ENCODE peak calls at places on chromosomes 5 and 9, in six cellular contexts. One of them, this sample, is unnamed.

GRCh38 chr5:96614110-96614691 is 48.0 kb upstream of the CAST start:
- DNase-seq in mesendoderm: peak
- DNase-seq in IMR-90: peak
- DNase-seq in neuronal stem cell: peak
- DNase-seq in trophoblast cell: peak
- DNase-seq in mesenchymal stem cell: peak
- DNase-seq in this sample: peak

GRCh38 chr5:140240987-140241706 is 61.8 kb downstream of the PFDN1 start:
- DNase-seq in mesendoderm: peak
- DNase-seq in IMR-90: peak
- DNase-seq in neuronal stem cell: peak
- DNase-seq in trophoblast cell: no peak
- DNase-seq in mesenchymal stem cell: peak
- DNase-seq in this sample: no peak

GRCh38 chr9:908806-909205 is 67.3 kb downstream of the DMRT1 start:
- DNase-seq in mesendoderm: peak
- DNase-seq in IMR-90: no peak
- DNase-seq in neuronal stem cell: no peak
- DNase-seq in trophoblast cell: no peak
- DNase-seq in mesenchymal stem cell: no peak
- DNase-seq in this sample: peak

GRCh38 chr9:98570663-98571440 is 137.9 kb downstream of the GABBR2 start:
- DNase-seq in mesendoderm: peak
- DNase-seq in IMR-90: no peak
- DNase-seq in neuronal stem cell: no peak
- DNase-seq in trophoblast cell: no peak
- DNase-seq in mesenchymal stem cell: no peak
- DNase-seq in this sample: no peak

GRCh38 chr5:170582931-170583330 is 79.1 kb downstream of the KCNIP1 start:
- DNase-seq in mesendoderm: no peak
- DNase-seq in IMR-90: no peak
- DNase-seq in neuronal stem cell: no peak
- DNase-seq in trophoblast cell: no peak
- DNase-seq in mesenchymal stem cell: no peak
- DNase-seq in this sample: no peak

GRCh38 chr5:73654861-73655318 is 28.9 kb downstream of the ARHGEF28 start:
- DNase-seq in mesendoderm: no peak
- DNase-seq in IMR-90: peak
- DNase-seq in neuronal stem cell: no peak
- DNase-seq in trophoblast cell: no peak
- DNase-seq in mesenchymal stem cell: no peak
- DNase-seq in this sample: no peak

GRCh38 chr5:52947208-52947607 is 41.9 kb upstream of the ITGA2 start:
- DNase-seq in mesendoderm: no peak
- DNase-seq in IMR-90: peak
- DNase-seq in neuronal stem cell: no peak
- DNase-seq in trophoblast cell: no peak
- DNase-seq in mesenchymal stem cell: no peak
- DNase-seq in this sample: no peak

GRCh38 chr9:127557466-127557869 is 54.6 kb upstream of the STXBP1 start:
- DNase-seq in mesendoderm: peak
- DNase-seq in IMR-90: no peak
- DNase-seq in neuronal stem cell: no peak
- DNase-seq in trophoblast cell: no peak
- DNase-seq in mesenchymal stem cell: peak
- DNase-seq in this sample: no peak

GRCh38 chr5:65535529-65535987 is 27.4 kb downstream of the CENPK start:
- DNase-seq in mesendoderm: no peak
- DNase-seq in IMR-90: peak
- DNase-seq in neuronal stem cell: no peak
- DNase-seq in trophoblast cell: no peak
- DNase-seq in mesenchymal stem cell: peak
- DNase-seq in this sample: no peak

GRCh38 chr5:143311428-143311827 is 92.1 kb downstream of the NR3C1 start:
- DNase-seq in mesendoderm: no peak
- DNase-seq in IMR-90: peak
- DNase-seq in neuronal stem cell: no peak
- DNase-seq in trophoblast cell: peak
- DNase-seq in mesenchymal stem cell: peak
- DNase-seq in this sample: no peak

GRCh38 chr5:134526483-134527155 is 1.1 kb downstream of the JADE2 start:
- DNase-seq in mesendoderm: peak
- DNase-seq in IMR-90: no peak
- DNase-seq in neuronal stem cell: peak
- DNase-seq in trophoblast cell: peak
- DNase-seq in mesenchymal stem cell: peak
- DNase-seq in this sample: no peak

GRCh38 chr5:83385812-83386211 is 85.7 kb upstream of the VCAN start:
- DNase-seq in mesendoderm: no peak
- DNase-seq in IMR-90: no peak
- DNase-seq in neuronal stem cell: no peak
- DNase-seq in trophoblast cell: no peak
- DNase-seq in mesenchymal stem cell: no peak
- DNase-seq in this sample: no peak

GRCh38 chr5:140165101-140165920 is 9.7 kb upstream of the CYSTM1 start:
- DNase-seq in mesendoderm: peak
- DNase-seq in IMR-90: no peak
- DNase-seq in neuronal stem cell: no peak
- DNase-seq in trophoblast cell: no peak
- DNase-seq in mesenchymal stem cell: no peak
- DNase-seq in this sample: no peak

GRCh38 chr9:86099695-86100364 is 472 bp upstream of the GOLM1 start:
- DNase-seq in mesendoderm: peak
- DNase-seq in IMR-90: peak
- DNase-seq in neuronal stem cell: peak
- DNase-seq in trophoblast cell: peak
- DNase-seq in mesenchymal stem cell: peak
- DNase-seq in this sample: peak

GRCh38 chr5:108418172-108418571 is 36.3 kb upstream of the FBXL17 start:
- DNase-seq in mesendoderm: no peak
- DNase-seq in IMR-90: no peak
- DNase-seq in neuronal stem cell: no peak
- DNase-seq in trophoblast cell: no peak
- DNase-seq in mesenchymal stem cell: no peak
- DNase-seq in this sample: no peak

GRCh38 chr5:100520348-100520747 is 14.8 kb upstream of the FAM174A start:
- DNase-seq in mesendoderm: peak
- DNase-seq in IMR-90: no peak
- DNase-seq in neuronal stem cell: no peak
- DNase-seq in trophoblast cell: no peak
- DNase-seq in mesenchymal stem cell: peak
- DNase-seq in this sample: no peak

GRCh38 chr5:56740868-56741267 is 74.5 kb upstream of the MAP3K1 start:
- DNase-seq in mesendoderm: no peak
- DNase-seq in IMR-90: no peak
- DNase-seq in neuronal stem cell: no peak
- DNase-seq in trophoblast cell: no peak
- DNase-seq in mesenchymal stem cell: no peak
- DNase-seq in this sample: no peak

GRCh38 chr9:75382126-75382525 is 293.8 kb downstream of the OSTF1 start:
- DNase-seq in mesendoderm: no peak
- DNase-seq in IMR-90: no peak
- DNase-seq in neuronal stem cell: no peak
- DNase-seq in trophoblast cell: no peak
- DNase-seq in mesenchymal stem cell: no peak
- DNase-seq in this sample: no peak

GRCh38 chr9:134474058-134474370 is 147.8 kb downstream of the RXRA start:
- DNase-seq in mesendoderm: no peak
- DNase-seq in IMR-90: peak
- DNase-seq in neuronal stem cell: no peak
- DNase-seq in trophoblast cell: no peak
- DNase-seq in mesenchymal stem cell: peak
- DNase-seq in this sample: no peak

DNA sequence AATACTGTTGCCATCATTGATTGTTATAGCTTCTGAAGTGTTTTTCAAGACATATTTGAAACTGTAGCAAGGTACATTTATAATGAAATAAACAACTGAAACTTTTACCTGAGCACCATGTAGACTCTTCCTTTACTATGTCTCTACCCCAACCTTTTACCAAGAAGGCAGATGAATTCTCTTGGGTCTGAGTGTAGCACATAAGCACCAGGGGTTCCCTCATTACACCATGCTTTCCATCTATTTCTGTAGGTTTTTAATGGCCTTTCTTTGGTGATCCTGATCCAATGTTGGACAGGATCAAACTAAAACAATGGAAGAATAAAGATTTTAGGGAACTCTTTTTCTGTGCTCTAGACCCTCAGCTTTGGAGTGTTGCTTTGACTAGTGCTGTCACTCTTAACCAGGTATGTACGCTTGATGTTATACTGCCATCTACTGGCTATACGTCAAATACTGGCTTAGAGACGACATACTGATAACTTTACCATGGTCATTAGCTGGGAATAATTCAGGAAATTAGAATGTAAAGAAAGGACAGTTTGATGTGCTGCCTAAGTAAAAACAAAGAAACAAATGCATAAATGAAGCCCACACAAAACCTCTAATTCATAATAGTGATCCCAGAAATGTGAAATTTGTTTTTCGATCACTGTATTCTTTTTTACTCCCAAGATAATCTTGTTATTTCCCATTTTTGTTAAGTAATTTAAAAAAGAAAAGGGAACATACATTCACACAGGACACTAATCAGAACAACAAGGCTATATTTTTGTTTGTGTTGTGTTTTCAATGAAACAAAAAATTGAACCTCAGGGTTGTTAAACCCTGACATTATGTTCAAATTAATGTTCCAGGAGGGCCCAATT is 30.7 kb downstream of the IFNW1 start:
- DNase-seq in mesendoderm: peak
- DNase-seq in IMR-90: peak
- DNase-seq in neuronal stem cell: peak
- DNase-seq in trophoblast cell: peak
- DNase-seq in mesenchymal stem cell: peak
- DNase-seq in this sample: no peak
- H3K4me3 ChIP-seq in mesendoderm: no peak
- H3K4me3 ChIP-seq in IMR-90: no peak
- H3K4me3 ChIP-seq in neuronal stem cell: no peak
- H3K4me3 ChIP-seq in trophoblast cell: no peak
- H3K4me3 ChIP-seq in mesenchymal stem cell: no peak
- H3K4me3 ChIP-seq in this sample: no peak

DNA sequence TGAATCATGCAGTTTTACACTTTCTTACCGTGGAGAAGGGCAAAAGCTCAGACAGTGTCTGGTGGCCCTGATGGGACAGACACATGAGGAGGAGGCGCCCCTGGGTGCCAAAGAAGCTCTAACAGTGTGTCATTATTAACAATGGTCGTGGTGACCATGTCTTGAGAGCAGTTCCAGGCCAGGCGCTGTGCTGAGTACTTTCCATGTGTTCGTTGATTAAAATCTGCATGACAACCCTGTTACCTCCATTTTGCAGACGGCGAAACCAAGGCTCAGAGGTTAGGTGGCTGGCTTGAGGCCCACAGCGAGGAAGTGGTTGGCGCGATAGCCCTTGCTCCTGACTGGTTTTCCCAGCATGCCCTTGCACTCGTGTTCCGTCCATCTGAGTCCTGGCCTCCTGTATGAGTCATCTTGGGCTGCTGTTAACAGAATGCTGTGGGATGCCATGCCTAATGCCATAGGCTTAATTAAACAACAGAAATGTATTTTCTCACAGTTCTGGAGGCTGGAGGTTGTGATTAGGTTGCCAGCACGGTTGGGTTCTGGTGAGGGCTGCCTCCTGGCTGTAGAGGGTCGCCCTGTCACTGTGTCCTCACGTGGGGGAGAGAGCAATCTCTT is 92.0 kb downstream of the AMBP start:
- DNase-seq in mesendoderm: no peak
- DNase-seq in IMR-90: peak
- DNase-seq in neuronal stem cell: no peak
- DNase-seq in trophoblast cell: no peak
- DNase-seq in mesenchymal stem cell: peak
- DNase-seq in this sample: no peak
- H3K4ac ChIP-seq in mesendoderm: no peak
- H3K4ac ChIP-seq in IMR-90: no peak
- H3K4ac ChIP-seq in neuronal stem cell: no peak
- H3K4ac ChIP-seq in trophoblast cell: no peak
- H3K4ac ChIP-seq in mesenchymal stem cell: no peak
- H3K4ac ChIP-seq in this sample: no peak

DNA sequence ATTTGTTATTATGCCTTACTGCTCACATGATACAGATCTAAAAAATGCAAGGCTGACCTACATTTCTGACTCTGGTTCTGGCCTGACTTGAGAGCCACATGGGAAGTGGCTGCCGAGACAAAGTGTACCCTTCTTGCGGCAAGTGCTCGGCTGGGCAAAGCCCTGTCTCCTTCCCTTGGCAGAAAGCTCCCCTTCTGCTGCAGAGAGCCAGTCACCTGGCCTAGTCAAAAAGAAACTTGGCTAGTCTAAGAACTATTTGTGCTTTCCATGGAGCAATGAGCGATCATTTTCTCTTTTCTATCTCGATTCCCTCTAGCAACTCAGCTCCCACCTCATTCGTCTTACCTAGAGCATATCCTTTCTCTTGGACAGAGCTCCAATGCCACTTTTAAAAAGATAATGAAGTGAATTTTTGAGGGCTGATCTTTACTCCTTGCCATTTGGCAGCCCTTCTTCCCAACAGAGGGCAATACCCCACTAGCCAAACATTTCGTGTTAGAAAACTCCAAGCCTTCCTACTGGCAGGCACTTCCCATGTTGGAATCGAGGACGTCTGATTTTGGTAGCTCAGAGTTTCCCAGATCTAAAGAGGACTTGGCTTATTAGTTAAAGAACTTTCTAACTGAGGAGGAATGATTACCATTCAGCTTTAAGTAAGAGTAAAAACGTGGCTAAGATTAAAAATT is 108.1 kb upstream of the PRRC1 start:
- DNase-seq in mesendoderm: no peak
- DNase-seq in IMR-90: no peak
- DNase-seq in neuronal stem cell: no peak
- DNase-seq in trophoblast cell: no peak
- DNase-seq in mesenchymal stem cell: no peak
- DNase-seq in this sample: no peak
- H3K27ac ChIP-seq in mesendoderm: no peak
- H3K27ac ChIP-seq in IMR-90: no peak
- H3K27ac ChIP-seq in neuronal stem cell: no peak
- H3K27ac ChIP-seq in trophoblast cell: no peak
- H3K27ac ChIP-seq in mesenchymal stem cell: no peak
- H3K27ac ChIP-seq in this sample: no peak

DNA sequence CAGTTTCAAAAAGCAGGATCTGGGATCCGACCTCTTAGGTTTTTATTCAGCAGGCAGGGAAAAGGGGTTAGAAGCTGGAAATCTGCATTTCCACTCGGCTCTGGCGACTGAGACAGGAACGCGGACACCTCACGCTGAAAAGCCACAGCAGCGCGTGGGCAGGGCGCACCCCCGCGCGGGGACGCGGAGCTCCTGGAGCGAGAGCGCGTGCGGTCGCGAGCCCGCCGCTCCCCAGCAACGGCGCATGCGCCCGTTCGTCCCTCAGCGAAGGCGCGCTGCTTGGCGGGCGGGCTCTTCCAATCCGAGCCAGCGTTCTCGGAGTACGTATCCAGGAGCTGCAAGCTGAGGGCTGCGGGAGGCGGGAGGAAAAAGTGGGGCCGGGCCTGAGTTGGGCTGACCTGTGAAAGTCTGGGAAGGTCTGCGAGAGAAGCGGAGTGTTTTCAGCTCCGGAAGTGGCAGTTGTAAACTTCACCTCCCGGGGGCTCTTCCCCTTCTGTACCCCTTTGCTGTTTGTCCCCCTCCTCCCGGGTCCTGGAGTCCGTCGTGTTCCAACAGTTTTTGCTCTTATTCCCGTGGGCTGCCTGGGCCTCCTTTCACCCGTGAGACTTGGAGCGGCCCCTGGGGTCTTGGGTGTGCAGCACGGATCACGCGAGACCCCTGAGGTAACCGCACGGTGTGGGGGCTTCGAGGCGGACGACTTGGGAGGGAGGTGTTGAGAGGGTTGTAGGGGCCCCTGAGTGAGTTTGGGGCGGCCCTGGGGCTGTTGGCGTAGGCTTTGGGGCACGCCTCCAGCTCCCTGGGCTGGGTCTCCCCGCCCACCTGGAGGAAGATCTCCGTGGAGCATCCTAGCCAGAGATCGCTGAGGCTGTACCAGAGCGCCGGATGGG is at the start of gene CCDC171:
- DNase-seq in mesendoderm: peak
- DNase-seq in IMR-90: peak
- DNase-seq in neuronal stem cell: peak
- DNase-seq in trophoblast cell: peak
- DNase-seq in mesenchymal stem cell: peak
- DNase-seq in this sample: peak
- H3K4me3 ChIP-seq in mesendoderm: peak
- H3K4me3 ChIP-seq in IMR-90: peak
- H3K4me3 ChIP-seq in neuronal stem cell: peak
- H3K4me3 ChIP-seq in trophoblast cell: peak
- H3K4me3 ChIP-seq in mesenchymal stem cell: peak
- H3K4me3 ChIP-seq in this sample: peak